ENCODE peak calls at places on chromosomes 13 and 19, in four cellular contexts. One of them, this sample, is unnamed.

GRCh38 chr19:43527860-43528622 is 1.0 kb upstream of the ETHE1 start:
- DNase-seq in A549: no peak
- DNase-seq in HepG2: no peak
- DNase-seq in SK-N-SH: no peak
- DNase-seq in this sample: no peak

GRCh38 chr13:76378767-76379166 is 507.4 kb downstream of the KCTD12 start:
- DNase-seq in SK-N-SH: no peak
- DNase-seq in A549: no peak
- DNase-seq in HepG2: no peak
- DNase-seq in this sample: no peak

GRCh38 chr13:52994865-52995264 is 33.7 kb upstream of the OLFM4 start:
- DNase-seq in SK-N-SH: no peak
- DNase-seq in A549: no peak
- DNase-seq in HepG2: no peak
- DNase-seq in this sample: no peak

GRCh38 chr19:43354305-43354627 is 780 bp downstream of the CD177 start:
- DNase-seq in A549: no peak
- DNase-seq in SK-N-SH: peak
- DNase-seq in HepG2: no peak
- DNase-seq in this sample: no peak

GRCh38 chr19:50723069-50723468 is at the start of gene CLEC11A:
- DNase-seq in A549: no peak
- DNase-seq in SK-N-SH: no peak
- DNase-seq in HepG2: no peak
- DNase-seq in this sample: no peak

GRCh38 chr19:49851456-49852259 is 699 bp downstream of the PTOV1 start:
- DNase-seq in HepG2: no peak
- DNase-seq in SK-N-SH: peak
- DNase-seq in A549: no peak
- DNase-seq in this sample: no peak

GRCh38 chr13:30576528-30576927 is 41.2 kb upstream of the USPL1 start:
- DNase-seq in A549: no peak
- DNase-seq in SK-N-SH: no peak
- DNase-seq in HepG2: peak
- DNase-seq in this sample: no peak

GRCh38 chr19:10565028-10565566 is 713 bp downstream of the KRI1 start:
- DNase-seq in SK-N-SH: peak
- DNase-seq in HepG2: no peak
- DNase-seq in A549: peak
- DNase-seq in this sample: no peak

GRCh38 chr13:20426766-20427448 is 98.8 kb downstream of the CRYL1 start:
- DNase-seq in SK-N-SH: no peak
- DNase-seq in A549: no peak
- DNase-seq in HepG2: no peak
- DNase-seq in this sample: no peak

GRCh38 chr13:106286811-106287210 is 248.7 kb downstream of the EFNB2 start:
- DNase-seq in HepG2: no peak
- DNase-seq in A549: no peak
- DNase-seq in SK-N-SH: no peak
- DNase-seq in this sample: no peak

GRCh38 chr19:10230904-10231623 is at the start of gene S1PR2:
- DNase-seq in HepG2: peak
- DNase-seq in SK-N-SH: peak
- DNase-seq in A549: peak
- DNase-seq in this sample: no peak

GRCh38 chr19:4224470-4224869 is 4.9 kb upstream of the EBI3 start:
- DNase-seq in SK-N-SH: no peak
- DNase-seq in A549: no peak
- DNase-seq in HepG2: no peak
- DNase-seq in this sample: no peak

GRCh38 chr13:40028446-40028845 is 373.0 kb downstream of the COG6 start:
- DNase-seq in SK-N-SH: no peak
- DNase-seq in HepG2: no peak
- DNase-seq in A549: no peak
- DNase-seq in this sample: no peak

GRCh38 chr13:32895296-32895695 is 120.9 kb upstream of the KL start:
- DNase-seq in A549: no peak
- DNase-seq in HepG2: no peak
- DNase-seq in SK-N-SH: no peak
- DNase-seq in this sample: no peak

GRCh38 chr13:32894589-32895001 is 121.6 kb upstream of the KL start:
- DNase-seq in HepG2: no peak
- DNase-seq in SK-N-SH: no peak
- DNase-seq in A549: no peak
- DNase-seq in this sample: no peak

GRCh38 chr13:32893176-32893575 is 123.0 kb upstream of the KL start:
- DNase-seq in SK-N-SH: no peak
- DNase-seq in A549: no peak
- DNase-seq in HepG2: no peak
- DNase-seq in this sample: no peak

GRCh38 chr13:32901994-32902780 is 114.0 kb upstream of the KL start:
- DNase-seq in HepG2: no peak
- DNase-seq in SK-N-SH: no peak
- DNase-seq in A549: no peak
- DNase-seq in this sample: no peak

DNA sequence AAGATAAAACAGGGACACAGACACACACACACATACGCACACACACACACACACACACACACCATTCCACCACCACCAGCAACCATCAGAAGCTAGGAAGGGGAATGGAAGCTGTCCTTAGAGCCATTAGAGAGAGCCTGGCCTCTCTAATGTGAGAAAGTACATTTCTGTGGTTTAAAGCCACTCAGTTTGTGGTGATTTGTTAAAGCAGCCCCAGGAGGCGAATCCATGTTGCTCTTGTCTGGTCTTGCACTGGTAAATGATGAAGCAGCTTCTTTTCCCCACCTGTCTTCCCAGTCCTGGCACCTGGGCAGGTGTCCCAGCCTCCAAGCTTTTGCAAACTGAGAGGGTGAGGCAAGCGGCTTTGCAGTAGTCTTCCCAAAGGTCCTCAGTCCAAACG is 118.9 kb upstream of the KL start:
- DNase-seq in HepG2: no peak
- DNase-seq in A549: no peak
- DNase-seq in SK-N-SH: no peak
- DNase-seq in this sample: no peak
- TF ChIP-seq PBX3 in HepG2: no peak
- TF ChIP-seq PBX3 in A549: no peak
- TF ChIP-seq PBX3 in SK-N-SH: no peak
- TF ChIP-seq PBX3 in this sample: no peak

DNA sequence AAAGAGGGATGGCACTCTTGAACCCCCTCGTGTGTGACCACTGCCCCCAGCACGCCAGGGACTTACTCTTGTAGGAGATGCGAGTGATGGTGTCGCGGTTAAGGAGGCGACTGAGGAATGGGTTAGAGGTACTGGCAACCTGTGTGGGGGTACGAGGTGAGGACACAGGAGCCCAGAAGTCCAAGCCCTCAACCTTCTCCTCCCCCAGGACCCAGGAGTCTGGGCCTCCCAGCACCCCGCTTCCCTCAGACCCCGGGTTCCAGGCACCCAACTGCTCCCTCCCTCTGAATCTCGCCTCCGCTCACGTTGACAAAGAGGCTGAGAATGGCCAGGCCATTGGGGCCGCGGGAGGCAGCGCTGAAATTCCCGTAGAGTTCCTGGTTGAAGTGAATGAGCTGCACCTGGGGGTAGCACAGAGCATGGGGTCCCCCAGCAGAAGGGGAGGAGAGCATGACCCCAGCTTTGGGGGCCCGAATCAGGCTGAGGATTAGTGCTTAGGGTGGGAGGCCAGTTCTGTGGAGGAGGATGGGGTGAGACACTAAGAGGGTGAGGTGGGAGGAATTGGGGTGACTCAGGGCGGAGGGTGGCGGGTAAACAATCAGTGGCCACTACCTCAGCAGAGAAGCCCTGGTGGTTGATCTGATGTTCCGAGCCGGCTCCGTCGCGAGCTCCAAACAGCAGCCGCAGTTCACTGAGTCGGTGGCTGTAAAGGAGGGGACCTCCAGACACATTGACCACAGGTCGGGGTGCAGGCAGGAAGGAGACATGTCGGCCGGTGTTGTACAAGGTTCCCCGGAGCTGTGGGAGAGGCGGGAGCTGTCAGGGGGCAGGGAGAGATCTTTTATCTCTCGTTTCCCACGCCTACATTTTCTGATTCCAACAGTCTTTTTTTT is 2.5 kb upstream of the DBP start:
- DNase-seq in SK-N-SH: no peak
- DNase-seq in A549: no peak
- DNase-seq in HepG2: no peak
- DNase-seq in this sample: no peak
- TF ChIP-seq PBX3 in SK-N-SH: no peak
- TF ChIP-seq PBX3 in A549: no peak
- TF ChIP-seq PBX3 in HepG2: no peak
- TF ChIP-seq PBX3 in this sample: no peak

DNA sequence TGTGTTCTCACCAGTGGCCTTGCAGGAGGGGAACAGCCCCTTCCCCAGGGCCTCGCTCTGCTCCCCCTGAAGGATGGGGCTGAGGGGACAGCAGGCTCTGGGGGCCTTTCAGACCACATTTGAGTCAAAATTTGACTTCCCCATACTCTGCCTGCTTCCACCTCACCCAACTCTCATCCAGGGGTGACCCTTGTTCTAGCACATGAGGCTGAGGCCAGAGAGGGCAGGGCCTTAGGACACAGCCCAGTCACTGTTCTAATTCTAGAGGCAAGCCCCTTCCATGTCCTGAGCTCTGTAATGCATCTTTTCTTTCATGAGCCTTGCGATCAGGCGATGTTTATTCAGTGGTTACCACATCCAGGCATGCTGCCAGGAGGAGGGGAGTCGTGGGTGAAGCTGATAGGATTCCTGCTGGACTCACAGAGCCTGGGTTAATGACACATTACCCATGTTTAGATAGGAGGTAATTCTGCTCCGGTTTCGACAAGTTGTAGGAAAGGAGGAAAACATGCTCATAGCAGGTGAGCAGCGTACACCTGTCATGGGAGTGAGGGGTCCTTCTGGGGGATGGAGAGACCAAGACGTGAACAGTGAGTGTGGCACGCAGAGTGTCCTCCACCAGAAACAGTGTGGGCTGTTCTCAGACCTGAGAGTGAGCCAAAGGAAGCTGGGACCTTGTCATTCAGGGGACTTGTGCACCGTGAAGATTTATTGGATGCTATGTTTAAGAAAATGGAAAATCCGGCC is 9.3 kb downstream of the RPS9 start:
- DNase-seq in HepG2: peak
- DNase-seq in SK-N-SH: peak
- DNase-seq in A549: peak
- DNase-seq in this sample: no peak
- TF ChIP-seq PBX3 in HepG2: no peak
- TF ChIP-seq PBX3 in SK-N-SH: peak
- TF ChIP-seq PBX3 in A549: no peak
- TF ChIP-seq PBX3 in this sample: no peak

GRCh38 chr19:12353375-12353774 is 12.1 kb downstream of the ZNF442 start:
- DNase-seq in HepG2: no peak
- DNase-seq in A549: no peak
- DNase-seq in SK-N-SH: no peak
- DNase-seq in this sample: no peak
- TF ChIP-seq PBX3 in HepG2: no peak
- TF ChIP-seq PBX3 in A549: no peak
- TF ChIP-seq PBX3 in SK-N-SH: no peak
- TF ChIP-seq PBX3 in this sample: no peak

DNA sequence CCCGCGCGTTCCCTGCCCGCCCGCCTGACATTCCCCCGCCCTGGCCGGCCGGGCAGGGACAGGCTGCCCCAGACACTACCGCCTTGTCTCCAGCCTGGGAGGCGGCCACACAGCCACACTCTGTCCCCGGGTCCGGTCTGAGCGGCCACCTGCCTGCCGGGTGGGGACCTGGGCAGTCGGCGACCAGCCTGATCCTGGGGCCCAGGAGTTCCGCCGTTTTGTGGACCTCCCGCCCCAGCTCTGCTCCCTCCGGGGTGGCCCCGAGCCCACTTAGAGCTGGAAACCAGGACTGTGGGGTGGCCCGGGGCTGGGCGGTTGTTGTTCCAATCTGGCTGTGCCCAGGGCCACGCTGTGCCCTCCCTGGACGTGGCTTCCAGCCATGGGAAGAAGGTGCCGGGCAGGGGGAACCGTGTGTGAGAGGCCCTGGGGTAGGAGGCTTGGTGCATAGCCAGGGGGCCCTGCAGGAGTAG is 12.0 kb downstream of the PALM start:
- DNase-seq in HepG2: peak
- DNase-seq in A549: no peak
- DNase-seq in SK-N-SH: peak
- DNase-seq in this sample: no peak
- TF ChIP-seq PBX3 in HepG2: no peak
- TF ChIP-seq PBX3 in A549: no peak
- TF ChIP-seq PBX3 in SK-N-SH: no peak
- TF ChIP-seq PBX3 in this sample: no peak

DNA sequence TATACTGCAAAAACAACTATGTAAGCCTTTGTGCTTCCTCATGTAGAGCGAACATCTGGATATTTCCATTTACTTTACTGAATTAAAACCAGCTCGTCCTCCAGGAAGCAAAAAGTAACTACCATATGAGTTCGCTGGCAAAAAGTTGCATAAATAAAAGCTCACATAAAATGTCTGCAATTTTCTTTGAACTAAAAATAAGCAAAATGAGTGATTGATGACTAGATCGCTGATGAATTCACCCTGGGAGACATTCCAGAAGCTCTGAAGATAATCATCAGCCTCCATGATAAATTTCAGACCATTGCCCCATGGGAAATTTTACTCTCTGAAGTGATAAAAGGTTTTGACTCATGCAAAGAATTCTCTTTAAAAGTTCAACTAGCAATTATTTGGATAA is 67.4 kb upstream of the SACS start:
- DNase-seq in HepG2: no peak
- DNase-seq in SK-N-SH: no peak
- DNase-seq in A549: no peak
- DNase-seq in this sample: no peak
- TF ChIP-seq PBX3 in HepG2: no peak
- TF ChIP-seq PBX3 in SK-N-SH: peak
- TF ChIP-seq PBX3 in A549: no peak
- TF ChIP-seq PBX3 in this sample: no peak

DNA sequence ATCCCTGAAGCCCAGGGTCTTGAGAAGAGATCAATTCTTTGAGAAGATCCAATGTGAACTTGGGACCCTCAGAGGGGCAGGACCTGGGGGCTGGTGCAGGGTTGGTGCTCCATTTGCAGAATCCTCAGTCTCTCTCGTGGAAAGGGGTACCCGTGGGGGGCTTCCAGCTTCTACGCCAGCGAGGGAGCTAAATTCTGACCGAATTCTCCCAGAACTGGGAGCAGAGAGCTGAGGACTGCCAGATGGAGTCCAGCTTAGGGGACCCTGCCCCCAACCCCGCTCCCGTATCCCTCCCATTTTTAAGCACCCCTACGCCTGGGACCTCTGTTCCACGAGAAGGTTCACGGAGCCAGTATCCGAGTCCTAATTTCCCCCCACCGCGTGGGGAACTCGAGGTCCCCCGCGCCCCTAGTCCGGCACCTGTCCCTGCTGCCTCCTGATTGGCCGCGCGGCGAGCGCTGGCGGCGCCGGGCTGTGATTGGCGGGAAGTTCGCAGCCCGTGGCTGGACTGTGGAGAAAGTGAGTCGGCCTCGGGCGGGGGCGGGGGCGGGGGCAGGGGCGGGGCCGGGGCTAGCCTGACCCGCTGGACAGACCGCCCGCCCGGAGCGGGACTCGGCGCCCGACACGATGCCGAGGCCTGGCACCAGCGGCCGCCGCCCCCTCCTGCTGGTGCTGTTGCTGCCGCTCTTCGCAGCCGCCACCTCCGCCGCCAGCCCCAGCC is 4.4 kb upstream of the LTBP4 start:
- DNase-seq in SK-N-SH: peak
- DNase-seq in A549: peak
- DNase-seq in HepG2: peak
- DNase-seq in this sample: no peak
- TF ChIP-seq PBX3 in SK-N-SH: peak
- TF ChIP-seq PBX3 in A549: peak
- TF ChIP-seq PBX3 in HepG2: no peak
- TF ChIP-seq PBX3 in this sample: peak

GRCh38 chr19:1172353-1173159 is 1.5 kb downstream of the SBNO2 start:
- DNase-seq in SK-N-SH: peak
- DNase-seq in A549: no peak
- DNase-seq in HepG2: no peak
- DNase-seq in this sample: no peak
- TF ChIP-seq PBX3 in SK-N-SH: no peak
- TF ChIP-seq PBX3 in A549: no peak
- TF ChIP-seq PBX3 in HepG2: no peak
- TF ChIP-seq PBX3 in this sample: no peak